ENCODE peak calls at places on chromosomes 7 and 10, in eight cellular contexts. U is CD4-positive, CD25-positive, alpha-beta regulatory T cell; J is colonic mucosa; P is suprapubic skin; F is keratinocyte; D is heart left ventricle; R is ovary; B is RWPE2. T is an unnamed sample. For H3K9me3, the result is how much of the 10 kb centered on the place peaks cover.

GRCh38 chr10:95832216-95833037 is 75.3 kb upstream of the CC2D2B start:
- DNase-seq in U (peak), B (no peak), J (no peak), D (no peak), F (no peak), P (no peak), R (no peak), T (peak)

GRCh38 chr10:46215426-46215825 is 71.4 kb upstream of the ANTXRL start:
- DNase-seq in F (no peak), P (peak), D (no peak), R (no peak), U (no peak), B (no peak), J (peak), T (no peak)

GRCh38 chr7:101664390-101664789 is 35.3 kb upstream of the MYL10 start:
- DNase-seq in D (no peak), U (no peak), R (no peak), B (no peak), J (no peak), P (no peak), F (no peak), T (no peak)

GRCh38 chr10:86632009-86632800 is 22.1 kb upstream of the OPN4 start:
- DNase-seq in B (no peak), U (no peak), F (no peak), P (no peak), R (peak), D (peak), J (no peak), T (no peak)

GRCh38 chr7:131604841-131605279 is 48.4 kb upstream of the PODXL start:
- DNase-seq in D (no peak), U (no peak), J (no peak), B (no peak), F (peak), P (no peak), R (no peak), T (no peak)

GRCh38 chr10:93753621-93754250 is 4.0 kb upstream of the LGI1 start:
- DNase-seq in P (no peak), J (no peak), D (no peak), F (no peak), U (no peak), R (no peak), B (no peak), T (no peak)

GRCh38 chr7:27347261-27347610 is 104.6 kb downstream of the EVX1 start:
- DNase-seq in U (no peak), P (no peak), J (no peak), R (no peak), B (no peak), F (no peak), D (no peak), T (no peak)

GRCh38 chr10:48215148-48215982 is 59.1 kb downstream of the FRMPD2 start:
- DNase-seq in R (no peak), P (no peak), F (peak), U (peak), B (no peak), J (peak), D (no peak), T (no peak)

GRCh38 chr7:82114237-82114636 is 329.3 kb downstream of the CACNA2D1 start:
- DNase-seq in F (no peak), R (no peak), J (no peak), B (no peak), D (no peak), P (no peak), U (no peak), T (no peak)

GRCh38 chr10:103895458-103896186 is 22.4 kb downstream of the STN1 start:
- DNase-seq in D (no peak), B (no peak), F (no peak), U (peak), J (no peak), P (no peak), R (no peak), T (no peak)

GRCh38 chr10:99285846-99286245 is 43.3 kb upstream of the CNNM1 start:
- DNase-seq in P (no peak), R (no peak), D (no peak), F (no peak), J (no peak), U (no peak), B (no peak), T (no peak)

GRCh38 chr10:69348824-69349541 is 67.7 kb downstream of the TACR2 start:
- DNase-seq in P (peak), D (no peak), F (peak), B (peak), U (peak), R (no peak), J (peak), T (no peak)

GRCh38 chr7:82527831-82528230 is 84.3 kb upstream of the CACNA2D1 start:
- DNase-seq in U (no peak), D (no peak), F (no peak), P (no peak), R (no peak), B (no peak), J (no peak), T (no peak)

GRCh38 chr10:47188156-47188555 is 111.8 kb upstream of the GDF10 start:
- DNase-seq in B (no peak), P (no peak), F (no peak), R (no peak), J (no peak), U (no peak), D (no peak), T (no peak)

GRCh38 chr7:1012392-1013095 is 29.6 kb downstream of the CYP2W1 start:
- DNase-seq in F (no peak), U (no peak), D (no peak), R (no peak), J (no peak), B (no peak), P (no peak), T (no peak)

GRCh38 chr7:146119016-146119415 is 2.4 kb downstream of the CNTNAP2 start:
- DNase-seq in D (no peak), R (no peak), P (no peak), J (no peak), F (no peak), B (no peak), U (no peak), T (no peak)

GRCh38 chr10:69215405-69216176 is 4.5 kb upstream of the HKDC1 start:
- DNase-seq in D (no peak), U (peak), F (no peak), R (no peak), P (no peak), B (no peak), J (no peak), T (no peak)

GRCh38 chr7:112986256-112987031 is 100.2 kb downstream of the GPR85 start:
- DNase-seq in F (no peak), J (no peak), P (no peak), R (no peak), D (no peak), B (no peak), U (no peak), T (no peak)

GRCh38 chr10:49138361-49138891 is 4.6 kb upstream of the FAM170B start:
- DNase-seq in U (no peak), B (no peak), D (no peak), F (no peak), P (no peak), R (peak), J (no peak), T (no peak)

GRCh38 chr10:96292971-96293909 is 11.0 kb upstream of the DNTT start:
- DNase-seq in F (no peak), P (no peak), B (no peak), R (no peak), D (no peak), J (peak), U (peak), T (no peak)

GRCh38 chr7:6252310-6252709 is 20.1 kb downstream of the CYTH3 start:
- DNase-seq in F (no peak), J (no peak), R (no peak), U (no peak), P (no peak), B (no peak), D (no peak), T (no peak)

GRCh38 chr7:95490366-95490765 is 4.6 kb downstream of the ASB4 start:
- DNase-seq in J (no peak), F (no peak), P (no peak), B (no peak), R (no peak), U (no peak), D (no peak), T (no peak)

DNA sequence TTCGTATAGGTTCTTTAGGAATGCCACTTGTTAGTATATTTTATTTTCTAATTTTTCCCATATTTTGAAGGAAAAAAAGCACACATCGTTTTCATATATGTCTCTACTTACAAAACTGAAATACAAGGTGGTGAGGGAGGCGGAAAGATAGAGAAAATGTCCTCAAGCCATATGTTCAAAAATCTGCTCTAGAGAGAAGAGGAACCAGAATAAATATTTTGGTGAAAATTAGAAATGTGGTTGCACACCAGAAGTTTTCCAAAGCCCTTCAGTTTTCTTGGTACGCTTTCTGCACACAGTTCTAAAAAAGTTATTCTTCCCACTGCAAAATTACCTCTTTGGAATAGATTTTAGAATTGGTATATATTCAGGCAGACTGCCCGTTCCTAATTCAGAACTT is 107.4 kb upstream of the RHOBTB1 start:
- DNase-seq in J (no peak), F (no peak), R (no peak), D (no peak), U (no peak), B (no peak), P (no peak), T (no peak)
- H3K9me3 ChIP-seq in J (under half), F (under half), R (under half), D (under half), U (under half), B (under half), P (under half), T (under half)

GRCh38 chr7:104838537-104839299 is 175.3 kb upstream of the KMT2E start:
- DNase-seq in R (no peak), D (no peak), J (no peak), F (no peak), U (no peak), B (no peak), P (no peak), T (no peak)
- H3K9me3 ChIP-seq in R (under half), D (under half), J (under half), F (under half), U (under half), B (under half), P (under half), T (under half)

GRCh38 chr7:154387252-154387651 is 335.1 kb downstream of the DPP6 start:
- DNase-seq in P (no peak), R (no peak), J (no peak), B (no peak), F (no peak), U (no peak), D (no peak), T (no peak)
- H3K9me3 ChIP-seq in P (under half), R (under half), J (under half), B (under half), F (under half), U (under half), D (under half), T (under half)

GRCh38 chr7:158452331-158452730 is 135.3 kb downstream of the PTPRN2 start:
- DNase-seq in B (no peak), R (no peak), J (no peak), U (no peak), P (no peak), D (no peak), F (no peak), T (no peak)

GRCh38 chr7:158458096-158458495 is 129.5 kb downstream of the PTPRN2 start:
- DNase-seq in J (no peak), D (no peak), P (no peak), R (no peak), U (no peak), B (no peak), F (no peak), T (no peak)

GRCh38 chr7:158450476-158451124 is 137.0 kb downstream of the PTPRN2 start:
- DNase-seq in R (no peak), P (no peak), B (no peak), U (no peak), D (no peak), F (no peak), J (no peak), T (no peak)

GRCh38 chr7:158458716-158459282 is 128.8 kb downstream of the PTPRN2 start:
- DNase-seq in U (no peak), F (no peak), R (no peak), P (no peak), D (no peak), J (no peak), B (no peak), T (no peak)

DNA sequence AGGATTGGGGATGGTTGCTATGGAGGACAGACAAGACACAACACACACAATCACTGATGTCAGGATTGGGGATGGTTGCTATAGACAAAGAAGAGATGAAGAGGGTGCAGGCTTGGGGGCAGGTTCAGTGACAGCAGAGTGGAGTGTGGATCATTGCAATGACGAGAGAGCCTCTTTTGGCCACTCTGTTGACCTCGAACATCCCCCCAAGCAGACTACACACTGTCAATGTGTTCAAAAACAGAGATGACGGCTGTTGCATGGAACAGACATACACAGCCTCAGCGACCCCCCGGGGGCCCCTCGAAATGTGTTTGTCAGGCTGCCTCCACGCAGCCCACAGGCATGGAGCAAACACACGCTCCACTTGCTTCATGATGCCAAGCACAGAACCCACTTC is 133.0 kb downstream of the PTPRN2 start:
- DNase-seq in R (no peak), U (no peak), D (no peak), B (no peak), F (no peak), P (no peak), J (no peak), T (no peak)
- H3K9me3 ChIP-seq in R (under half), U (under half), D (under half), B (under half), F (under half), P (under half), J (under half), T (under half)

GRCh38 chr7:157667731-157668130 is 330.9 kb downstream of the DNAJB6 start:
- DNase-seq in B (no peak), J (no peak), R (peak), P (no peak), D (no peak), U (no peak), F (no peak), T (no peak)
- H3K9me3 ChIP-seq in B (under half), J (under half), R (under half), P (under half), D (under half), U (under half), F (under half), T (under half)

DNA sequence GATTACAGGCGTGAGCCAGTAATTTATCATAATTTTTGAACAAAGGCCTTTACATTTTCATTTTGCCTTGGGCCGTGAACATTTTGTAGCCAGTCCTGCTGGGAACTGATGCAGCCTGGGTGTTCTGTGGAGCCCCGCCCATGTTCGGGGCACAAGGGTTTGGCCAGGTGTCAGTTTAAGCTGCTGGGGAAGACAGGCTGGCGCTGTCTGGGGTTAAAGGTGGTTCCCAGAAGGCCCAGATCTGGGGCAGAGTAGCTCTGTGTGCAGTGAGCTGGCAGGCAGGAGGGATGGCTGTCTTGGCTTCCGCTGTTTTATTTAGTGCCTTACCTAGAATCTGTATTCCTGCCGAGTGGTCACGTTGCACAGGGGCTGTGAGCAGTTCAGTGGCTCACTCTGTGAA is 50.2 kb downstream of the DOCK1 start:
- DNase-seq in R (no peak), J (no peak), F (no peak), P (peak), U (no peak), D (no peak), B (no peak), T (no peak)
- H3K9me3 ChIP-seq in R (under half), J (under half), F (under half), P (under half), U (under half), D (under half), B (under half), T (under half)

GRCh38 chr7:37031571-37032257 is 307.4 kb upstream of the AOAH start:
- DNase-seq in J (peak), P (peak), D (no peak), U (peak), R (peak), B (peak), F (peak), T (no peak)

GRCh38 chr7:37033141-37033540 is 308.8 kb upstream of the AOAH start:
- DNase-seq in F (no peak), U (no peak), B (no peak), J (no peak), D (no peak), R (no peak), P (no peak), T (no peak)

GRCh38 chr7:37035631-37036030 is 311.3 kb upstream of the AOAH start:
- DNase-seq in U (no peak), R (no peak), D (no peak), B (no peak), P (no peak), J (no peak), F (no peak), T (no peak)

GRCh38 chr7:37028909-37029440 is 304.7 kb upstream of the AOAH start:
- DNase-seq in R (no peak), U (peak), J (no peak), B (no peak), F (no peak), P (no peak), D (no peak), T (no peak)

DNA sequence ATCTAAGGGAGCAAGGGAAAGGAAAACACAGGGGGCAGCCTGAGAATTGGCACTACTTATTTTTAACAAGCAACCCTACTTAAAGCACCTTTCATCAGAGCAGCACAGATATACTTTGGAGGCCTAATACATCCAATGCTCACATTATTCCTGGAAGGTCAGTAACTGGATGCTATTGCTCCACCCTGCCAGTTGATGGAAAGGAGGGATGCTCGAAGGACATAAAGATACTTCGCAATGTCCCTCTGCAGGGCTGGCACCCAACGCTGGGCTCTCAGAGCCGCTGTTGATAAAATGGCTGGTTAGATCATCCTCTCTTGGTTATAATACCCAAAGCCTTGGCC is 307.9 kb upstream of the AOAH start:
- DNase-seq in F (no peak), J (no peak), R (no peak), B (no peak), U (no peak), D (no peak), P (no peak), T (no peak)
- H3K9me3 ChIP-seq in F (under half), J (under half), R (under half), B (under half), U (under half), D (under half), P (under half), T (under half)